ENCODE peak calls at places on chromosomes 12 and 14, in nine cellular contexts. L is T-helper 2 cell; O is stimulated activated CD4-positive, alpha-beta T cell treated with anti-CD3 and anti-CD28 coated beads, TNF-alpha, amount 100 ng/mL, for 24 hours; A is posterior cingulate gyrus; B is CD4-positive, alpha-beta memory T cell; X is tibial nerve; S is EL; C is mesothelial cell of epicardium; H is stomach. W is an unnamed sample.

GRCh38 chr14:76811561-76811960 is 1.1 kb downstream of the ANGEL1 start:
- DNase-seq in L (no peak), O (no peak), A (no peak), B (no peak), X (no peak), S (peak), C (no peak), H (no peak), W (no peak)

GRCh38 chr14:71181215-71182003 is 274.1 kb downstream of the PCNX1 start:
- DNase-seq in L (no peak), O (no peak), A (no peak), B (no peak), X (no peak), S (no peak), C (no peak), H (no peak), W (no peak)

GRCh38 chr12:1517007-1517406 is 77.4 kb downstream of the FBXL14 start:
- DNase-seq in L (no peak), O (no peak), A (no peak), B (no peak), X (no peak), S (peak), C (no peak), H (no peak), W (no peak)

GRCh38 chr12:108271951-108272729 is 67.0 kb downstream of the CMKLR1 start:
- DNase-seq in L (no peak), O (no peak), A (no peak), B (no peak), X (no peak), S (no peak), C (no peak), H (no peak), W (no peak)

GRCh38 chr14:59028476-59029202 is 159.8 kb upstream of the DAAM1 start:
- DNase-seq in L (no peak), O (no peak), A (peak), B (no peak), X (no peak), S (peak), C (peak), H (peak), W (no peak)

GRCh38 chr14:98634043-98634820 is 637.8 kb downstream of the BCL11B start:
- DNase-seq in L (no peak), O (no peak), A (no peak), B (no peak), X (no peak), S (no peak), C (no peak), H (no peak), W (no peak)

GRCh38 chr12:51868821-51869489 is 18.9 kb upstream of the ANKRD33 start:
- DNase-seq in L (no peak), O (no peak), A (no peak), B (no peak), X (no peak), S (peak), C (no peak), H (no peak), W (no peak)

GRCh38 chr12:104360988-104361707 is 57.6 kb downstream of the EID3 start:
- DNase-seq in L (no peak), O (no peak), A (no peak), B (no peak), X (no peak), S (peak), C (no peak), H (no peak), W (no peak)

GRCh38 chr14:37443461-37443860 is 151.6 kb downstream of the FOXA1 start:
- DNase-seq in L (no peak), O (no peak), A (no peak), B (no peak), X (no peak), S (peak), C (no peak), H (no peak), W (no peak)

GRCh38 chr12:15801770-15802393 is 12.7 kb upstream of the EPS8 start:
- DNase-seq in L (no peak), O (no peak), A (no peak), B (no peak), X (no peak), S (no peak), C (no peak), H (no peak), W (no peak)

GRCh38 chr12:71546322-71546861 is 106.8 kb downstream of the LGR5 start:
- DNase-seq in L (no peak), O (no peak), A (no peak), B (no peak), X (no peak), S (no peak), C (no peak), H (no peak), W (no peak)

GRCh38 chr14:30283822-30284446 is 275.0 kb upstream of the G2E3 start:
- DNase-seq in L (no peak), O (no peak), A (no peak), B (no peak), X (no peak), S (peak), C (no peak), H (no peak), W (no peak)

GRCh38 chr12:71900091-71900490 is 38.6 kb upstream of the TPH2 start:
- DNase-seq in L (no peak), O (no peak), A (no peak), B (no peak), X (no peak), S (peak), C (no peak), H (no peak), W (no peak)

GRCh38 chr14:31251028-31251958 is 43.7 kb upstream of the HECTD1 start:
- DNase-seq in L (no peak), O (no peak), A (no peak), B (no peak), X (no peak), S (no peak), C (no peak), H (peak), W (no peak)

GRCh38 chr12:7108042-7108927 is 729 bp downstream of the C1RL start:
- DNase-seq in L (peak), O (no peak), A (peak), B (peak), X (peak), S (peak), C (peak), H (peak), W (peak)

W was measured in CMK.